ENCODE peak calls at places on chromosomes 4 and X, in five cellular contexts. A, G, F, V and U are unnamed samples.

GRCh38 chr4:92064574-92064973 is 239.2 kb upstream of the GRID2 start:
- DNase-seq in A (no peak), G (no peak), F (no peak), V (no peak), U (no peak)

GRCh38 chrX:46567388-46567787 is 6.2 kb upstream of the CHST7 start:
- DNase-seq in A (no peak), G (no peak), F (no peak), V (no peak), U (no peak)

GRCh38 chr4:4578981-4579380 is 37.1 kb upstream of the STX18 start:
- DNase-seq in A (no peak), G (no peak), F (no peak), V (no peak), U (no peak)

GRCh38 chr4:117137143-117137542 is 51.8 kb upstream of the TRAM1L1 start:
- DNase-seq in A (no peak), G (no peak), F (no peak), V (no peak), U (no peak)

GRCh38 chrX:110322603-110323002 is 4.7 kb upstream of the AMMECR1 start:
- DNase-seq in A (no peak), G (no peak), F (no peak), V (no peak), U (no peak)

GRCh38 chr4:98976716-98977115 is 18.8 kb upstream of the METAP1 start:
- DNase-seq in A (no peak), G (no peak), F (no peak), V (no peak), U (no peak)

GRCh38 chr4:2893772-2894171 is 50.1 kb downstream of the ADD1 start:
- DNase-seq in A (no peak), G (no peak), F (no peak), V (no peak), U (no peak)

GRCh38 chrX:101191217-101191750 is 28.3 kb upstream of the DRP2 start:
- DNase-seq in A (peak; percentile 68), G (peak; percentile 63), F (no peak), V (peak; percentile 63), U (no peak)

GRCh38 chrX:39616098-39616729 is 481.5 kb downstream of the BCOR start:
- DNase-seq in A (no peak), G (no peak), F (no peak), V (no peak), U (no peak)

GRCh38 chrX:83008415-83008814 is 499.7 kb upstream of the POU3F4 start:
- DNase-seq in A (no peak), G (no peak), F (peak; percentile 2), V (no peak), U (no peak)

DNA sequence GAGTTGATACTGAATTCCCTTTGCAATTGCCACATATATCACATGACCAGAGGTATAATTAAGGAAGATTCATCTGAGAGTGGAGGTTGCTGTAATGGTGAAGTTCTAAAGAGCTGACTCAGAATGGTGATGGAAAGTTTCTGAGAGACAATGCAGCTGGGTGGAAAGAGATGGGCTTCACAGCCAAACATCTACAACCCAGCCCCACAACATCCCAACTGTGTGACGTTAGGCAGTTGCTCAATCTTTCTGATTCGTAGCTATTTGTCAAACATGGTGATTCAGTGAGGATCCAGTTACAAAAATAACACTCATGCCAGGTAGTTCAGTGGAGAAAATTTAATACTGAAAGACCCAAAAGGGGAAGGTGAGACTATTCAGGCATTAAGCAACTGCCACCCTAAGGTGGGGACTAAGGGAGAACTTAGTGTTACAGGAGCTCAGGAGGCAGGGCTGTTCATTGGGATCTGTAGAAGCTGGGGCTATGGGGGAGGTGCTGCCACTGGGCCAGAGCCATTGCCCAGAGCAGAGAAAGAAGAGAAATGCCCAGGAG is 6.9 kb upstream of the AFF1 start:
- DNase-seq in A (no peak), G (no peak), F (no peak), V (peak; percentile 3), U (no peak)
- H3K27ac ChIP-seq in A (no peak overlapping the region), G (peak overlapping the region; percentile 16), F (no peak overlapping the region), V (no peak overlapping the region), U (no peak overlapping the region)

DNA sequence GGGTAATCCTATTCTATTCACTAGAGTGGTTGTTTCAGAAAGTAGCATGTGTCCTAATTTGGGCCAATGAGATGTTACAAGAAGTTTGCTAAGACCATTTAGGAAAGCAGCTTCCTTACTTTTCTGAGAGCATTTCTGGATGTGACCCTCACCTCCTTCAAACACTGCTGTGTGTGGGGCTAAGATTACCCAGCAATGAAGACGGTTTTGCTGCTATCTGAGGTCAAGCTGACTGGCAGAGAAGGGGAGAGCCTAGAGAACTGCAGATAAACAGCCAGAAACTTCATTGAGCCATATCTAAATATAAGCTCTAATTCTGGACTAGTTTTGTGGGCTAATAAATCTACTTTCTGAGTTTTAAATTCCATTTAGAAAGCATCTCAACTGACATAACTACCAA is 36.4 kb downstream of the ZAR1 start:
- DNase-seq in A (no peak), G (no peak), F (no peak), V (no peak), U (no peak)
- H3K27ac ChIP-seq in A (no peak overlapping the region), G (no peak overlapping the region), F (no peak overlapping the region), V (no peak overlapping the region), U (no peak overlapping the region)

GRCh38 chr4:128384091-128384520 is 96.5 kb upstream of the PGRMC2 start:
- DNase-seq in A (no peak), G (no peak), F (no peak), V (no peak), U (no peak)

GRCh38 chr4:128385683-128386304 is 98.2 kb upstream of the PGRMC2 start:
- DNase-seq in A (no peak), G (no peak), F (no peak), V (no peak), U (no peak)

GRCh38 chr4:128386761-128387599 is 99.4 kb upstream of the PGRMC2 start:
- DNase-seq in A (peak; percentile 97), G (peak; percentile 98), F (no peak), V (no peak), U (peak; percentile 54)

GRCh38 chr4:128385199-128385598 is 97.6 kb upstream of the PGRMC2 start:
- DNase-seq in A (no peak), G (no peak), F (no peak), V (no peak), U (no peak)

DNA sequence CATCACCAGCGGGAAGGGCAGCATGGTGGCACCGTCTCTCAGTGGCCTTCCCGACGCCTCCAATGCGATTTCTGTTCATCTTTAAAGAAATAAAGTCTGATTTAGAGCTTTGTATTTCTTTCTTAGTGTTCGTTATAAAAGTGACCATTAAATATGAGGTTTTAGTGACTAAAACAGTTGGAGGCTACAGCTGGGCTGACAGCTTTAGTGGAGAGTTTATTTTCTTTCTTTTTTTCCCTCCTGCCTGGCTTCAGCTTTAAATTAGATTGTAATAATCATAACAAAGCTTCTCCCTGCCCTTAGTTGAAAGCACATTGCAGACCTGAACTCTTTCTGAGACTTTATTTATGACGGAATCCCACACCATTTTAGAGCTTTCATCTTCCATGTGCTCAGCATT is 97.2 kb upstream of the PGRMC2 start:
- DNase-seq in A (no peak), G (no peak), F (no peak), V (no peak), U (no peak)
- H3K27ac ChIP-seq in A (no peak overlapping the region), G (peak overlapping the region; percentile 77), F (no peak overlapping the region), V (no peak overlapping the region), U (no peak overlapping the region)

DNA sequence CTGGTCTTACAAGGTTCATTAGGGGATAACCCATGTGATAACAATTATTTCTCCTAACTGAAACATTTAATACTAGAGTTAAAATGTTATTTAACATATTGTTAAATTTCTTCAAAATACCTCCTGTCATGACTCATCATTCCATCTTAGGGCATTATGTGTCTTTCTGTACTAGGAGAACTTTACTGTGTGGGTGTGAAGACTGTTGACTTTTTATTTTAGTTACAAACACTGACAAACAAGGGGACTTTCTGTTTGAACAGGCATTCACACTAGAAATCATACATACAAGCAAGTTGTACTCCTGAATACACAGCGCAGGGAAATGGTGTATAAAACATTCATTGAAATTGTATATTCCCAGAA is 175.9 kb downstream of the FBXW7 start:
- DNase-seq in A (no peak), G (no peak), F (no peak), V (no peak), U (no peak)
- H3K27ac ChIP-seq in A (no peak overlapping the region), G (no peak overlapping the region), F (no peak overlapping the region), V (no peak overlapping the region), U (no peak overlapping the region)

GRCh38 chr4:144580421-144580820 is 65.5 kb upstream of the HHIP start:
- DNase-seq in A (no peak), G (no peak), F (no peak), V (no peak), U (no peak)
- H3K27ac ChIP-seq in A (no peak overlapping the region), G (no peak overlapping the region), F (no peak overlapping the region), V (no peak overlapping the region), U (no peak overlapping the region)

GRCh38 chr4:100289530-100289888 is 99.2 kb upstream of the DDIT4L start:
- DNase-seq in A (no peak), G (no peak), F (no peak), V (no peak), U (no peak)

GRCh38 chr4:100290585-100290984 is 100.3 kb upstream of the DDIT4L start:
- DNase-seq in A (no peak), G (no peak), F (no peak), V (no peak), U (no peak)

GRCh38 chr4:100288811-100289529 is 98.7 kb upstream of the DDIT4L start:
- DNase-seq in A (no peak), G (no peak), F (no peak), V (no peak), U (no peak)

GRCh38 chr4:100288167-100288566 is 97.9 kb upstream of the DDIT4L start:
- DNase-seq in A (no peak), G (no peak), F (no peak), V (no peak), U (no peak)

DNA sequence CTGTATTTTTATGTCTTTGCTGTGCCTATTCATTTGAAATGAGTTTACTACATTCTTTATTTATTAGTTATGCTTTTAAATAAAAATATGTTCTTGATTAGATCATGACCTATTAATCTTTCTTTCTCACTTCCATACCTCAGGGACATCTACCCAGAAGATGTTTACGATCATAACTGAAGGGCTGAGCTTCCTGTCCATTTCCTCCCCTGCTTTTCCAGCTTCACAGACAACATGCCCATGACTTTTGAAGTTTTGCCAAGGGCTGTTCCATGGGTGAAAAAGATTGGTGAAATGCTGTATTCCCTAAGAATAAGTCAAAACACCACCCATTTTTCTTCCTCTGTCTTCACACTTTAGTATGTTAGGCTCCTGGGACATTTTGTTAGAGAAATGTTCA is 99.7 kb upstream of the DDIT4L start:
- DNase-seq in A (no peak), G (no peak), F (no peak), V (no peak), U (no peak)
- H3K27ac ChIP-seq in A (no peak overlapping the region), G (no peak overlapping the region), F (no peak overlapping the region), V (no peak overlapping the region), U (no peak overlapping the region)

DNA sequence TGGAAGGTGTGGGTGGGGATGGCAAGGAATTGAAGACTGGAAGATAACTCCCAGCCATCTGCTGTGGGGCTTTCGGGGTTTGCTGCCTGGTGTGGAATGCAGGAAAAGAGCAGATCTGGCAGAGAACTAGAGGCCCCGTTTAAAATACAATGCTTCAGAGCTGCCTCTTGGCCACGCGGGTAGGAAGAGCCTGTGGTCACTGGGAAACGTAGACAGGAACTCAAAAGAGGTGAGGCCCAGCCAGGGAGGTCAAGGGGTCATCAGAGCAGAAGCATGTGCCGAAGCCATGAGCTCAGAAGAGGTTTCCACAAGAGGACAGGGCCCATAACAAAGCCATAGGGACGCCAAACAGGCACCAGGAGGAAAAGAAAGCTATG is 14.5 kb upstream of the STS start:
- DNase-seq in A (peak; percentile 62), G (no peak), F (no peak), V (no peak), U (no peak)
- H3K27ac ChIP-seq in A (peak overlapping the region; percentile 27), G (no peak overlapping the region), F (no peak overlapping the region), V (no peak overlapping the region), U (no peak overlapping the region)